ENCODE peak calls at places on chromosome 21, in five cellular contexts. One of them, this sample, is unnamed.

GRCh38 chr21:46157396-46157986 is 2.1 kb upstream of the FTCD start:
- DNase-seq in upper lobe of left lung: no peak
- DNase-seq in prostate gland: no peak
- DNase-seq in DND-41: no peak
- DNase-seq in heart right ventricle: no peak
- DNase-seq in this sample: no peak

GRCh38 chr21:44337941-44338895 is 972 bp downstream of the CFAP410 start:
- DNase-seq in upper lobe of left lung: peak
- DNase-seq in prostate gland: peak
- DNase-seq in DND-41: peak
- DNase-seq in heart right ventricle: peak
- DNase-seq in this sample: peak

GRCh38 chr21:26515257-26515656 is 57.8 kb downstream of the CYYR1 start:
- DNase-seq in upper lobe of left lung: no peak
- DNase-seq in prostate gland: no peak
- DNase-seq in DND-41: no peak
- DNase-seq in heart right ventricle: no peak
- DNase-seq in this sample: no peak

GRCh38 chr21:25717491-25718139 is 17.1 kb downstream of the ATP5PF start:
- DNase-seq in upper lobe of left lung: no peak
- DNase-seq in prostate gland: no peak
- DNase-seq in DND-41: no peak
- DNase-seq in heart right ventricle: peak
- DNase-seq in this sample: peak

GRCh38 chr21:45471229-45472052 is 66.5 kb downstream of the COL18A1 start:
- DNase-seq in upper lobe of left lung: no peak
- DNase-seq in prostate gland: no peak
- DNase-seq in DND-41: no peak
- DNase-seq in heart right ventricle: peak
- DNase-seq in this sample: peak

GRCh38 chr21:31198575-31198974 is 145.5 kb downstream of the TIAM1 start:
- DNase-seq in upper lobe of left lung: peak
- DNase-seq in prostate gland: peak
- DNase-seq in DND-41: no peak
- DNase-seq in heart right ventricle: no peak
- DNase-seq in this sample: peak

GRCh38 chr21:44517175-44517899 is 22.7 kb downstream of the KRTAP10-1 start:
- DNase-seq in upper lobe of left lung: no peak
- DNase-seq in prostate gland: no peak
- DNase-seq in DND-41: peak
- DNase-seq in heart right ventricle: no peak
- DNase-seq in this sample: peak

GRCh38 chr21:44962481-44962966 is 22.7 kb downstream of the SLX9 start:
- DNase-seq in upper lobe of left lung: no peak
- DNase-seq in prostate gland: no peak
- DNase-seq in DND-41: no peak
- DNase-seq in heart right ventricle: no peak
- DNase-seq in this sample: peak

GRCh38 chr21:33259428-33259827 is 6.7 kb upstream of the IL10RB start:
- DNase-seq in upper lobe of left lung: no peak
- DNase-seq in prostate gland: no peak
- DNase-seq in DND-41: no peak
- DNase-seq in heart right ventricle: no peak
- DNase-seq in this sample: no peak

GRCh38 chr21:32455548-32455947 is 43.0 kb downstream of the EVA1C start:
- DNase-seq in upper lobe of left lung: no peak
- DNase-seq in prostate gland: peak
- DNase-seq in DND-41: no peak
- DNase-seq in heart right ventricle: no peak
- DNase-seq in this sample: no peak

GRCh38 chr21:32562426-32562825 is 22.9 kb downstream of the TCP10L start:
- DNase-seq in upper lobe of left lung: no peak
- DNase-seq in prostate gland: peak
- DNase-seq in DND-41: no peak
- DNase-seq in heart right ventricle: peak
- DNase-seq in this sample: peak

GRCh38 chr21:46643379-46644177 is 8.1 kb downstream of the PRMT2 start:
- DNase-seq in upper lobe of left lung: no peak
- DNase-seq in prostate gland: no peak
- DNase-seq in DND-41: no peak
- DNase-seq in heart right ventricle: no peak
- DNase-seq in this sample: no peak

GRCh38 chr21:40200962-40201361 is 333.7 kb downstream of the PCP4 start:
- DNase-seq in upper lobe of left lung: no peak
- DNase-seq in prostate gland: no peak
- DNase-seq in DND-41: no peak
- DNase-seq in heart right ventricle: no peak
- DNase-seq in this sample: no peak

GRCh38 chr21:32597205-32597604 is 11.9 kb upstream of the TCP10L start:
- DNase-seq in upper lobe of left lung: no peak
- DNase-seq in prostate gland: no peak
- DNase-seq in DND-41: no peak
- DNase-seq in heart right ventricle: no peak
- DNase-seq in this sample: peak

GRCh38 chr21:45581322-45581712 is 39.1 kb upstream of the SLC19A1 start:
- DNase-seq in upper lobe of left lung: no peak
- DNase-seq in prostate gland: no peak
- DNase-seq in DND-41: no peak
- DNase-seq in heart right ventricle: no peak
- DNase-seq in this sample: no peak

GRCh38 chr21:22575165-22575584 is 1577.0 kb downstream of the NCAM2 start:
- DNase-seq in upper lobe of left lung: no peak
- DNase-seq in prostate gland: no peak
- DNase-seq in DND-41: peak
- DNase-seq in heart right ventricle: no peak
- DNase-seq in this sample: peak

GRCh38 chr21:29208666-29209059 is 78.2 kb downstream of the MAP3K7CL start:
- DNase-seq in upper lobe of left lung: no peak
- DNase-seq in prostate gland: no peak
- DNase-seq in DND-41: no peak
- DNase-seq in heart right ventricle: no peak
- DNase-seq in this sample: peak
- H3K4me3 ChIP-seq in upper lobe of left lung: no peak
- H3K4me3 ChIP-seq in prostate gland: no peak
- H3K4me3 ChIP-seq in DND-41: no peak
- H3K4me3 ChIP-seq in heart right ventricle: peak
- H3K4me3 ChIP-seq in this sample: no peak

DNA sequence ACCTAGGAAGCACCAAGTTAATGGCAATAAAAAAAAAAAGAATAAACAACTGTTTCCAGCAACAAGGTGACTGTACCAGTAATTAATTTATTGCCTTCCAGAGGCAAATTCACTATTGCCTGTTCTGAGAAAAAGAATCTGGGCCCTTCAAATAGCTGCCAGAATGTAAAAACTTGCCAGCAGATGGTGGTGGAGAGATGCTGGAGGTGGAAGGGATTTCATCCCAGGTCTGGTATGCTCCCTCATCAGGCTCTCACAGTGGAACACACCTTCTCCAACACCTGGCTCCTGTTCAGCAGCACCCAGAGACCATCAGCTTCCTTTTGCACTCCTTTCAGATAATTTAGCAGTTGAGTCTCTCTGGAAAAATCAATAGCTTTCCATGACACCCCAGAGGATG is 792.9 kb upstream of the ADAMTS5 start:
- DNase-seq in upper lobe of left lung: no peak
- DNase-seq in prostate gland: no peak
- DNase-seq in DND-41: no peak
- DNase-seq in heart right ventricle: no peak
- DNase-seq in this sample: no peak
- TF ChIP-seq CTCF in upper lobe of left lung: no peak
- TF ChIP-seq CTCF in prostate gland: no peak
- TF ChIP-seq CTCF in DND-41: no peak
- TF ChIP-seq CTCF in heart right ventricle: no peak
- TF ChIP-seq CTCF in this sample: peak

GRCh38 chr21:38123626-38124025 is 133.2 kb upstream of the KCNJ15 start:
- DNase-seq in upper lobe of left lung: no peak
- DNase-seq in prostate gland: no peak
- DNase-seq in DND-41: no peak
- DNase-seq in heart right ventricle: no peak
- DNase-seq in this sample: no peak
- H3K4me3 ChIP-seq in upper lobe of left lung: no peak
- H3K4me3 ChIP-seq in prostate gland: no peak
- H3K4me3 ChIP-seq in DND-41: no peak
- H3K4me3 ChIP-seq in heart right ventricle: no peak
- H3K4me3 ChIP-seq in this sample: no peak

GRCh38 chr21:20729376-20729775 is 268.8 kb upstream of the NCAM2 start:
- DNase-seq in upper lobe of left lung: no peak
- DNase-seq in prostate gland: no peak
- DNase-seq in DND-41: no peak
- DNase-seq in heart right ventricle: no peak
- DNase-seq in this sample: peak

GRCh38 chr21:20728691-20729090 is 269.5 kb upstream of the NCAM2 start:
- DNase-seq in upper lobe of left lung: no peak
- DNase-seq in prostate gland: no peak
- DNase-seq in DND-41: no peak
- DNase-seq in heart right ventricle: no peak
- DNase-seq in this sample: no peak

GRCh38 chr21:20730421-20730820 is 267.8 kb upstream of the NCAM2 start:
- DNase-seq in upper lobe of left lung: no peak
- DNase-seq in prostate gland: no peak
- DNase-seq in DND-41: no peak
- DNase-seq in heart right ventricle: no peak
- DNase-seq in this sample: no peak
- TF ChIP-seq CTCF in upper lobe of left lung: no peak
- TF ChIP-seq CTCF in prostate gland: no peak
- TF ChIP-seq CTCF in DND-41: no peak
- TF ChIP-seq CTCF in heart right ventricle: no peak
- TF ChIP-seq CTCF in this sample: no peak

GRCh38 chr21:34983680-34984086 is 65.4 kb downstream of the RUNX1 start:
- DNase-seq in upper lobe of left lung: no peak
- DNase-seq in prostate gland: no peak
- DNase-seq in DND-41: peak
- DNase-seq in heart right ventricle: no peak
- DNase-seq in this sample: peak
- H3K4me3 ChIP-seq in upper lobe of left lung: no peak
- H3K4me3 ChIP-seq in prostate gland: no peak
- H3K4me3 ChIP-seq in DND-41: no peak
- H3K4me3 ChIP-seq in heart right ventricle: no peak
- H3K4me3 ChIP-seq in this sample: no peak

GRCh38 chr21:42348762-42349161 is 2.0 kb downstream of the TFF2 start:
- DNase-seq in upper lobe of left lung: no peak
- DNase-seq in prostate gland: no peak
- DNase-seq in DND-41: no peak
- DNase-seq in heart right ventricle: no peak
- DNase-seq in this sample: no peak
- TF ChIP-seq CTCF in upper lobe of left lung: no peak
- TF ChIP-seq CTCF in prostate gland: no peak
- TF ChIP-seq CTCF in DND-41: no peak
- TF ChIP-seq CTCF in heart right ventricle: no peak
- TF ChIP-seq CTCF in this sample: no peak

GRCh38 chr21:41651396-41651795 is 115.5 kb downstream of the RIPK4 start:
- DNase-seq in upper lobe of left lung: no peak
- DNase-seq in prostate gland: no peak
- DNase-seq in DND-41: no peak
- DNase-seq in heart right ventricle: no peak
- DNase-seq in this sample: no peak

GRCh38 chr21:41651830-41652229 is 115.0 kb downstream of the RIPK4 start:
- DNase-seq in upper lobe of left lung: no peak
- DNase-seq in prostate gland: no peak
- DNase-seq in DND-41: no peak
- DNase-seq in heart right ventricle: no peak
- DNase-seq in this sample: no peak

GRCh38 chr21:41650526-41651145 is 116.2 kb downstream of the RIPK4 start:
- DNase-seq in upper lobe of left lung: no peak
- DNase-seq in prostate gland: no peak
- DNase-seq in DND-41: no peak
- DNase-seq in heart right ventricle: no peak
- DNase-seq in this sample: no peak

GRCh38 chr21:41648591-41649031 is 118.2 kb downstream of the RIPK4 start:
- DNase-seq in upper lobe of left lung: no peak
- DNase-seq in prostate gland: no peak
- DNase-seq in DND-41: no peak
- DNase-seq in heart right ventricle: no peak
- DNase-seq in this sample: peak

GRCh38 chr21:41647806-41648561 is 118.9 kb downstream of the RIPK4 start:
- DNase-seq in upper lobe of left lung: no peak
- DNase-seq in prostate gland: no peak
- DNase-seq in DND-41: no peak
- DNase-seq in heart right ventricle: no peak
- DNase-seq in this sample: no peak
- H3K4me3 ChIP-seq in upper lobe of left lung: no peak
- H3K4me3 ChIP-seq in prostate gland: no peak
- H3K4me3 ChIP-seq in DND-41: no peak
- H3K4me3 ChIP-seq in heart right ventricle: no peak
- H3K4me3 ChIP-seq in this sample: no peak

GRCh38 chr21:30194701-30195299 is 21.1 kb downstream of the CLDN8 start:
- DNase-seq in upper lobe of left lung: no peak
- DNase-seq in prostate gland: no peak
- DNase-seq in DND-41: peak
- DNase-seq in heart right ventricle: no peak
- DNase-seq in this sample: peak
- TF ChIP-seq CTCF in upper lobe of left lung: no peak
- TF ChIP-seq CTCF in prostate gland: peak
- TF ChIP-seq CTCF in DND-41: peak
- TF ChIP-seq CTCF in heart right ventricle: no peak
- TF ChIP-seq CTCF in this sample: peak

GRCh38 chr21:42475526-42476492 is 20.2 kb downstream of the RSPH1 start:
- DNase-seq in upper lobe of left lung: no peak
- DNase-seq in prostate gland: no peak
- DNase-seq in DND-41: no peak
- DNase-seq in heart right ventricle: no peak
- DNase-seq in this sample: no peak
- H3K4me3 ChIP-seq in upper lobe of left lung: no peak
- H3K4me3 ChIP-seq in prostate gland: no peak
- H3K4me3 ChIP-seq in DND-41: no peak
- H3K4me3 ChIP-seq in heart right ventricle: no peak
- H3K4me3 ChIP-seq in this sample: no peak

This sample was measured in choroid plexus epithelial cell.